ENCODE peak calls at places on chromosomes 11 and 22, in four cellular contexts. One of them, this sample, is unnamed.

GRCh38 chr11:116276051-116277044 is 496.4 kb downstream of the BUD13 start:
- DNase-seq in colonic mucosa: peak
- DNase-seq in RWPE1: peak
- DNase-seq in thoracic aorta: no peak
- DNase-seq in this sample: peak

GRCh38 chr11:783581-784015 is 6.3 kb downstream of the CEND1 start:
- DNase-seq in RWPE1: peak
- DNase-seq in thoracic aorta: peak
- DNase-seq in colonic mucosa: peak
- DNase-seq in this sample: no peak

GRCh38 chr11:83662494-83662893 is 376.3 kb upstream of the CCDC90B start:
- DNase-seq in thoracic aorta: no peak
- DNase-seq in RWPE1: no peak
- DNase-seq in colonic mucosa: no peak
- DNase-seq in this sample: no peak

GRCh38 chr22:38923463-38924196 is 33.8 kb upstream of the APOBEC3A start:
- DNase-seq in colonic mucosa: peak
- DNase-seq in RWPE1: peak
- DNase-seq in thoracic aorta: peak
- DNase-seq in this sample: no peak

GRCh38 chr11:83257638-83258229 is 28.4 kb downstream of the CCDC90B start:
- DNase-seq in colonic mucosa: no peak
- DNase-seq in thoracic aorta: no peak
- DNase-seq in RWPE1: peak
- DNase-seq in this sample: no peak

GRCh38 chr11:111362887-111363411 is 16.1 kb downstream of the POU2AF1 start:
- DNase-seq in thoracic aorta: no peak
- DNase-seq in colonic mucosa: no peak
- DNase-seq in RWPE1: no peak
- DNase-seq in this sample: no peak

GRCh38 chr11:28043930-28044709 is 63.8 kb downstream of the KIF18A start:
- DNase-seq in thoracic aorta: no peak
- DNase-seq in RWPE1: no peak
- DNase-seq in colonic mucosa: no peak
- DNase-seq in this sample: no peak

GRCh38 chr11:125300791-125301218 is 136.3 kb downstream of the PKNOX2 start:
- DNase-seq in colonic mucosa: no peak
- DNase-seq in thoracic aorta: no peak
- DNase-seq in RWPE1: peak
- DNase-seq in this sample: no peak

GRCh38 chr11:66904055-66904454 is 47.2 kb downstream of the LRFN4 start:
- DNase-seq in RWPE1: peak
- DNase-seq in thoracic aorta: no peak
- DNase-seq in colonic mucosa: peak
- DNase-seq in this sample: no peak

GRCh38 chr11:80899381-80899780 is 1458.6 kb upstream of the TENM4 start:
- DNase-seq in RWPE1: peak
- DNase-seq in thoracic aorta: no peak
- DNase-seq in colonic mucosa: no peak
- DNase-seq in this sample: no peak

GRCh38 chr11:47400813-47401279 is 7.5 kb upstream of the SLC39A13 start:
- DNase-seq in RWPE1: no peak
- DNase-seq in thoracic aorta: no peak
- DNase-seq in colonic mucosa: no peak
- DNase-seq in this sample: no peak

GRCh38 chr11:89491141-89491690 is at the start of gene NOX4:
- DNase-seq in colonic mucosa: no peak
- DNase-seq in thoracic aorta: peak
- DNase-seq in RWPE1: no peak
- DNase-seq in this sample: no peak

GRCh38 chr22:38862375-38863329 is 9.4 kb downstream of the CBX6 start:
- DNase-seq in thoracic aorta: no peak
- DNase-seq in RWPE1: no peak
- DNase-seq in colonic mucosa: no peak
- DNase-seq in this sample: no peak

GRCh38 chr22:50672471-50673230 is at the start of gene SHANK3:
- DNase-seq in thoracic aorta: no peak
- DNase-seq in colonic mucosa: no peak
- DNase-seq in RWPE1: no peak
- DNase-seq in this sample: no peak

GRCh38 chr22:22855617-22856308 is 31.9 kb upstream of the IGLL5 start:
- DNase-seq in thoracic aorta: no peak
- DNase-seq in colonic mucosa: peak
- DNase-seq in RWPE1: peak
- DNase-seq in this sample: no peak

This sample was measured in GM18507.